ENCODE peak calls at places on chromosomes 5 and 9, in five cellular contexts. P is tibial nerve, W is A549, A is SK-N-SH, J is K562. H is an unnamed sample.

GRCh38 chr9:76215066-76215465 is 179.2 kb downstream of the RFK start:
- DNase-seq in W (peak), P (no peak), A (no peak), J (no peak), H (no peak)

GRCh38 chr5:167985373-167985772 is 306.1 kb upstream of the WWC1 start:
- DNase-seq in P (no peak), W (no peak), J (no peak), A (no peak), H (no peak)

GRCh38 chr5:2557435-2557834 is 194.0 kb downstream of the IRX2 start:
- DNase-seq in P (no peak), W (no peak), A (no peak), J (no peak), H (no peak)

GRCh38 chr9:36126016-36126786 is 10.3 kb upstream of the GLIPR2 start:
- DNase-seq in J (no peak), P (no peak), W (no peak), A (no peak), H (peak)

GRCh38 chr5:54873696-54874095 is 111.7 kb downstream of the ESM1 start:
- DNase-seq in J (no peak), W (no peak), P (no peak), A (no peak), H (no peak)

GRCh38 chr5:164377746-164378145 is 872.3 kb downstream of the MAT2B start:
- DNase-seq in P (no peak), J (no peak), A (no peak), W (no peak), H (no peak)

GRCh38 chr5:18811616-18812015 is 1176.4 kb downstream of the CDH18 start:
- DNase-seq in P (no peak), J (no peak), A (no peak), W (no peak), H (no peak)

GRCh38 chr5:6598351-6598900 is 34.4 kb downstream of the NSUN2 start:
- DNase-seq in P (no peak), W (no peak), J (no peak), A (no peak), H (no peak)

GRCh38 chr9:95250462-95251058 is 66.9 kb downstream of the FANCC start:
- DNase-seq in J (no peak), A (no peak), P (no peak), W (no peak), H (no peak)

GRCh38 chr9:112087506-112087905 is 87.6 kb downstream of the SUSD1 start:
- DNase-seq in P (no peak), W (no peak), A (no peak), J (no peak), H (no peak)

GRCh38 chr9:38768351-38768761 is 48.4 kb upstream of the FAM240B start:
- DNase-seq in A (no peak), P (no peak), W (no peak), J (no peak), H (no peak)

GRCh38 chr9:121945849-121946248 is 147.3 kb downstream of the TTLL11 start:
- DNase-seq in W (no peak), J (no peak), P (no peak), A (no peak), H (no peak)

GRCh38 chr9:121349009-121349408 is 21.0 kb downstream of the STOM start:
- DNase-seq in P (no peak), J (no peak), W (no peak), A (no peak), H (no peak)

GRCh38 chr5:135140805-135141204 is 106.8 kb upstream of the PITX1 start:
- DNase-seq in P (no peak), A (no peak), W (peak), J (no peak), H (peak)

GRCh38 chr9:2178034-2178734 is 163.0 kb downstream of the SMARCA2 start:
- DNase-seq in P (no peak), J (no peak), A (no peak), W (no peak), H (no peak)

GRCh38 chr9:121698627-121699270 is 47.3 kb downstream of the DAB2IP start:
- DNase-seq in P (no peak), J (peak), W (no peak), A (peak), H (no peak)

GRCh38 chr5:71013575-71013974 is 11.6 kb downstream of the NAIP start:
- DNase-seq in P (no peak), W (peak), J (peak), A (no peak), H (no peak)

GRCh38 chr5:146906803-146907202 is 28.2 kb upstream of the PPP2R2B start:
- DNase-seq in J (no peak), A (no peak), W (peak), P (no peak), H (no peak)

GRCh38 chr5:40037703-40038102 is 612.9 kb upstream of the DAB2 start:
- DNase-seq in J (no peak), W (no peak), A (no peak), P (no peak), H (no peak)

GRCh38 chr5:148388692-148389091 is 4.9 kb downstream of the FBXO38 start:
- DNase-seq in P (no peak), W (no peak), J (no peak), A (no peak), H (no peak)

GRCh38 chr5:107532182-107532878 is 138.4 kb downstream of the EFNA5 start:
- DNase-seq in W (no peak), A (no peak), P (no peak), J (no peak), H (no peak)

GRCh38 chr9:109974143-109974917 is 194.3 kb downstream of the PALM2AKAP2 start:
- DNase-seq in P (no peak), A (no peak), W (no peak), J (no peak), H (peak)

GRCh38 chr9:121885345-121885901 is 207.7 kb downstream of the TTLL11 start:
- DNase-seq in P (no peak), J (no peak), W (no peak), A (no peak), H (no peak)

GRCh38 chr5:2153808-2154207 is 271.1 kb upstream of the IRX4 start:
- DNase-seq in P (no peak), A (no peak), J (no peak), W (no peak), H (no peak)

DNA sequence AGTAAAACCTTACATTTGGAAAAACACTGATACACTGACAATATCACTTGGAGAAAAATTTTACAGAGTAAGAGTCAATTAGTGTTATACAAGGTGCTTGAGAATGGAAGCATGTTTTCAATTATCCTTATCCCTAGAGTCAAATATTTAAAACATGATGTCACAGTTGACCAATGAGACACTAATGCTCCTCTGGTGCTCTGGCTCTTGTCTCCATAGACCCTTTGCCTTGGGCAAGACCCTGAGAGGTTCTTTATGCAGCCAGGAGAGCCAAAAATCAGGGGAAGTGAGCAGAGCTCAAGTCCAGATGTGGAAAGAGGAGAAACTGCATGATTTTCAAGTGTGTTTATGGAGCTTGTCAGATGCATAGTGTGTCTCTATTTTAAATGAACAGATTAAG is 153.9 kb downstream of the MARCHF11 start:
- DNase-seq in P (no peak), W (no peak), J (no peak), A (peak), H (no peak)
- TF ChIP-seq EP300 in P (no peak), W (no peak), J (no peak), A (no peak), H (no peak)

GRCh38 chr9:114804504-114804903 is 1.3 kb downstream of the TNFSF15 start:
- DNase-seq in J (no peak), W (peak), A (no peak), P (no peak), H (peak)
- TF ChIP-seq EP300 in J (no peak), W (peak), A (no peak), P (no peak), H (peak)

GRCh38 chr5:174462128-174462527 is 262.3 kb upstream of the MSX2 start:
- DNase-seq in A (no peak), W (no peak), P (no peak), J (no peak), H (no peak)
- TF ChIP-seq EP300 in A (no peak), W (no peak), P (no peak), J (no peak), H (no peak)

GRCh38 chr5:95961617-95962474 is at the start of gene ELL2:
- DNase-seq in J (peak), A (peak), W (peak), P (peak), H (peak)
- TF ChIP-seq EP300 in J (no peak), A (no peak), W (no peak), P (peak), H (peak)

DNA sequence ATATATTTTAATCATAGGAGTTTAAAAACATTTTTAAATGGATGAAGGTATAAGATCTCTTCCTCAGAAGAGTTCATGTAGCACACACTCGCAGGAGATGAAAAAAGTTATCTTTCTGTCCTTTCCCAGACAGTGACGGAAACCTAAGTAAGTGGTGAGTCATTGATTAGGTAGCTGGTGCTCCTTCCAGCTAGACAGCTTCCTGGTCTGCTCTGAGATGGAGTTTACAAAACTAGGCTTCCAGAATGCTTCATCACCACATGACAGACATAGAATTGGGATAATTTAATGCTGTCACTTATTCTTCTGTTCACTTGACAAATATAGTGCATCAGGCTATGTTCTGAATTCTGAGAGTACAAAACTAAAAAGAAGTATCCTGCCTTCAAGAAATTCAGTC is 2393.0 kb upstream of the C9orf72 start:
- DNase-seq in A (no peak), J (no peak), P (no peak), W (peak), H (no peak)
- TF ChIP-seq EP300 in A (peak), J (no peak), P (no peak), W (no peak), H (no peak)

DNA sequence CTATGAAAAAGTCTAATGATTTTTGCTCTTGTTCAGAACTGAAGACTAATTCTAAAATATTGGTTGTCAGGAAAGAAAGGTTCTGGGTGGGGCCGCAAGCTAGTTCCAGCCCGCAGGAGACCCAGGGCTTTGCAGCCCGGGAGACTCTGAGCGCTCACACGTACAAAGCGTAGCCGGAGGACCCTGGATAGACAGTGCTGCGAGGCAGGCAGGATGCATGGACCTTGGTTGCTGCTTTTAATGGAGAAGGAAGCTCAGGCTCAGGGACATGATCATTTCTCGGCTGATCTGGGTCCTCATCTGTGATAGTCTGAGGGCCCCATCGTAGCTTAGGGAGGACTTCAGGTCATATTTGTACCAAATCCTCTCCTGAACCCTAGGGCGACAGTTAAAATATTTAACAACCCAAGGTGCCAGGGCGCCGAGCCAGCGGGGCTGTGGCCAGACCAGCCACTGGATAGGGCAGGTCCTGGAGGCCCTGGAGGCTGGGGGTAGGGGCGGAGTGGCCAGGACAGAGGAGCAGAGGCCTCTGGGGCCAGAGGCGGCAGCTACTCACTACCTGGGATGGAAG is 70.1 kb upstream of the UNC5A start:
- DNase-seq in P (no peak), A (peak), J (no peak), W (no peak), H (no peak)
- TF ChIP-seq EP300 in P (no peak), A (no peak), J (no peak), W (no peak), H (no peak)

GRCh38 chr9:113622600-113623400 is 159.3 kb downstream of the RGS3 start:
- DNase-seq in J (no peak), W (peak), A (no peak), P (no peak), H (no peak)

GRCh38 chr9:113620016-113620376 is 156.5 kb downstream of the RGS3 start:
- DNase-seq in J (no peak), W (no peak), A (no peak), P (no peak), H (no peak)

GRCh38 chr9:113620377-113621161 is 157.0 kb downstream of the RGS3 start:
- DNase-seq in A (peak), P (peak), J (no peak), W (peak), H (peak)

GRCh38 chr9:113622038-113622437 is 158.5 kb downstream of the RGS3 start:
- DNase-seq in W (no peak), P (no peak), J (no peak), A (no peak), H (no peak)

DNA sequence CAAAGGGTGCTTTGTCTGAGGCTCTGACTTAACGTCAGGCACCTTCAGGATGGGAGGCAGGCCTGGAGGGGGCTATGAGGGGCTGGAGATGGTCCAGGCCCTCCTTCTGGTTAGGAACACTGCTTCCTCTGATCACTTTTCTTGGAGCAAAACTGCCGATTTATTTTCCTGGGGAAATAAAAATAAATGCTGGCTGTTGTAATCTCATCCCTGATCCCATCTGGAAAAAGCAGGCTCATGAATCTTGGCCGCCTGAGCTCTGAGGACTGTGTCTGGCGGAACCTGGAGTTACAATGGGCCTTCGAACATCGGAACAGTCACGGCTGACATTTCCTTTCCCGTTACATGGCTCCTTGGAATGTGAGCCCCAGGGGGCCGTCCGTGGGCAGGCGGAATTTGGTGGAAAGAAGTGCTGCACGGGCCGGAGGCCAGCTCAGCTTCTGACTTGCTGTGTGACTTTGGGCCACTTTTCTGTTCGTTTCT is 157.8 kb downstream of the RGS3 start:
- DNase-seq in A (no peak), W (no peak), P (peak), J (no peak), H (peak)
- TF ChIP-seq EP300 in A (peak), W (no peak), P (no peak), J (no peak), H (no peak)

GRCh38 chr9:88992556-88992955 is 1.3 kb downstream of the S1PR3 start:
- DNase-seq in J (no peak), P (no peak), W (no peak), A (no peak), H (no peak)

GRCh38 chr9:88993327-88993726 is 2.1 kb downstream of the S1PR3 start:
- DNase-seq in A (no peak), P (no peak), J (no peak), W (no peak), H (no peak)

GRCh38 chr9:88990721-88991065 is 575 bp upstream of the S1PR3 start:
- DNase-seq in W (no peak), P (no peak), J (no peak), A (no peak), H (no peak)

GRCh38 chr9:88989961-88990570 is 1.2 kb upstream of the S1PR3 start:
- DNase-seq in J (no peak), P (no peak), A (no peak), W (no peak), H (no peak)

DNA sequence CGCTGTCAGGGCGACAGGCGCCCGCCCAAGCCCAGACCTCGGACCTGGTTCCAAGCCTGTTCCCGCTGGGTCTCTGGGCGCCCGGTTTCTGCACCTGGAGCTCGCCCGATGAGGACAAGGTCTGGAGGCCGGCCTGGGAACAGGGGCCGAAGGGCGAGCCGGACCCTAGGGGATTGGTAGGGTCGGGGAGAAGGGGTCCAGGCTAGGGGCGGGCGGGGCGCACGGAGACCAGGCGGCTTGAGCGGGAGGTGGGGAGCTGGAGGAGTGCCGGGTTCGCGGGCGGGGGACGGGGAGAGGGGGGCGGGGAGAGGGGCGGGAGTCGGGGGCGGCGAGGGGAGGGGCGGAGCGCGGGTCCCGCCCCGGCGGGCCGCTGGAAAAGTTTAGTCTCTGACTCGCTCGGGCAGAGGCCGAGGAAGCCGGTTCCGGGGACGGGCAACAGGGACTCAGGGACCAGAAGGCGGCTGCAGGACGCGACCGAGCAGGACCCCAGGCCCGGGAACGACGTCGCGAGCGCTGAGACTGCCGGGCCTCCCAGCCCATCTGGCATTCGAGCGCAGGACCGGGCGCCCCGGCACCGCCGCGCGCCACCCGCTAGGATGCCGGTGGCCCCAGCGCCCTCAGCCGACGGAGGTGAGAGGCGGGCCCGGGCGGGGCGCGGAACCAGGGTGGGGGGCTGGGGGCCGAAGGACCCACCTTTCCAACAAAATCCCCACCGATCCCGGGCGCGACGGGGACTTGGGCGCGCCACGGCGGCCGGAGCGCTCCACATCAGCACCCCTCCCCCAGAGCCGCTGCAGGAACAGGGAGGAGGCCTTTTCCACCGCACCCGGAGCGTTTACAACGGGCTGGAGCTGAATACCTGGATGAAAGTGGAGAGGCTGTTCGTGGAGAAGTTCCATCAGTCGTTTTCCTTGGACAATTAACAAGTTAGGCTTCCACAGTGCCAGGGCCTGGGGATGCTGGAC is at the start of gene S1PR3:
- DNase-seq in P (peak), A (peak), J (peak), W (peak), H (peak)
- TF ChIP-seq EP300 in P (no peak), A (no peak), J (no peak), W (no peak), H (no peak)

DNA sequence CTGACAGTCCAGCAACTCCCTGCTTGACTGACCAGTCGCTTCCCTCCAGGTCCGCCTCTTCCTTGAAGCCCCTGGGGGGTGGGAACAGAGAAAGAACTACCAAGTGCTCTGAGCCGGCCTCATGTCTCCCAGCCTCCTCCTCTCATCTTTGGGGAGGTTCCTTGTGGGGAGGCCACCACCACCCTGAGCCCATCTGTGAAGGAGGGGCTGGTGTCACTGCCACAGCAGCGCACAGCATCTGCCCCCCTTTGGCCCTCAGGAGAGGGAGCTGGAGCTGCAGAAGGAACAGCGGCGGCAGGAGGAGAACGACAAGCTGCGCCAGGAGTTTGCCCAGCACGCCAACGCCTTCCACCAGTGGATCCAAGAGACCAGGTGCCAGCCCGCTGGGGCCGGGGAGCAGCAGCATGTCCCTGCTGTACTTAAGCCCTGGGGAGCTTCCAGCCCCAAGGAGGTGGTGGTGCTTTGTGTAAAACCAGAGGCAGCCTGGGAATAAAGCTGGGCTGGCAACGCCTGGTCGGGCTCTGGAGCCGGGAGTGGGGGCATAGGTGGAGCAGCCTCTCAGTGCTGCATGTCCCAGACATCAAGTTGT is 29.4 kb downstream of the DYNC2I2 start:
- DNase-seq in W (no peak), J (no peak), P (no peak), A (peak), H (no peak)
- TF ChIP-seq EP300 in W (no peak), J (no peak), P (no peak), A (no peak), H (no peak)

H was measured in transverse colon.